ENCODE peak calls at places on chromosomes 4 and X, in six cellular contexts. P is HCT116, V is HepG2, J is H1, I is GM12878, D is K562. E is an unnamed sample.

GRCh38 chrX:83186632-83187031 is 321.5 kb upstream of the POU3F4 start:
- DNase-seq in I (no peak), J (no peak), D (no peak), V (no peak), P (no peak), E (no peak)

GRCh38 chrX:67104982-67105757 is 438.7 kb upstream of the AR start:
- DNase-seq in P (no peak), D (no peak), I (no peak), V (no peak), J (no peak), E (no peak)

GRCh38 chrX:105190252-105190853 is 30.1 kb downstream of the TEX13A start:
- DNase-seq in D (peak), J (no peak), V (no peak), P (no peak), I (no peak), E (peak)

GRCh38 chrX:101383679-101384078 is 2.3 kb downstream of the BTK start:
- DNase-seq in J (no peak), P (no peak), D (peak), V (no peak), I (peak), E (no peak)

GRCh38 chrX:155263854-155264628 is at the start of gene RAB39B:
- DNase-seq in P (no peak), D (no peak), I (peak), J (peak), V (peak), E (peak)

GRCh38 chrX:104432321-104432720 is 133.7 kb upstream of the IL1RAPL2 start:
- DNase-seq in P (no peak), I (no peak), V (no peak), D (no peak), J (no peak), E (no peak)

GRCh38 chrX:134180566-134180965 is 56.4 kb upstream of the CCDC160 start:
- DNase-seq in V (no peak), D (no peak), P (no peak), J (no peak), I (no peak), E (no peak)

GRCh38 chrX:53195401-53195800 is 29.6 kb downstream of the KDM5C start:
- DNase-seq in P (no peak), J (no peak), D (no peak), V (no peak), I (no peak), E (no peak)

GRCh38 chrX:15512401-15512965 is 11.9 kb downstream of the BMX start:
- DNase-seq in D (no peak), V (no peak), J (no peak), P (no peak), I (no peak), E (no peak)

GRCh38 chr4:2058264-2059033 is 678 bp upstream of the NAT8L start:
- DNase-seq in D (peak), I (no peak), J (no peak), V (no peak), P (no peak), E (no peak)

GRCh38 chrX:150544222-150544787 is 24.1 kb upstream of the MTM1 start:
- DNase-seq in V (peak), D (peak), I (no peak), J (no peak), P (no peak), E (peak)

GRCh38 chr4:113575391-113575790 is 186.1 kb downstream of the CAMK2D start:
- DNase-seq in D (no peak), I (no peak), J (no peak), V (no peak), P (no peak), E (no peak)

GRCh38 chrX:63656871-63657580 is 128.0 kb downstream of the ARHGEF9 start:
- DNase-seq in I (no peak), J (no peak), P (no peak), V (no peak), D (no peak), E (no peak)

GRCh38 chr4:3802571-3803474 is 36.6 kb downstream of the ADRA2C start:
- DNase-seq in I (no peak), D (no peak), J (no peak), V (peak), P (no peak), E (no peak)

GRCh38 chr4:7024336-7024890 is 18.8 kb upstream of the TADA2B start:
- DNase-seq in D (no peak), P (no peak), I (no peak), J (no peak), V (no peak), E (no peak)

GRCh38 chrX:39652336-39652735 is 445.4 kb downstream of the BCOR start:
- DNase-seq in I (no peak), P (peak), D (peak), V (no peak), J (no peak), E (peak)

GRCh38 chr4:71609159-71609558 is 174.7 kb downstream of the GC start:
- DNase-seq in P (no peak), J (no peak), V (no peak), D (no peak), I (no peak), E (no peak)

GRCh38 chr4:70938087-70938486 is 35.9 kb downstream of the MOB1B start:
- DNase-seq in D (peak), V (no peak), P (no peak), I (no peak), J (no peak), E (no peak)

GRCh38 chr4:54104907-54105306 is 4.9 kb downstream of the GSX2 start:
- DNase-seq in I (no peak), D (no peak), J (no peak), P (no peak), V (no peak), E (no peak)

GRCh38 chr4:122647656-122648055 is 26.8 kb upstream of the IL21 start:
- DNase-seq in D (no peak), V (no peak), I (no peak), J (no peak), P (no peak), E (no peak)

GRCh38 chr4:142474398-142475087 is 371.6 kb downstream of the INPP4B start:
- DNase-seq in J (no peak), P (peak), D (no peak), I (no peak), V (no peak), E (no peak)

GRCh38 chr4:14767142-14767541 is 235.1 kb upstream of the CPEB2 start:
- DNase-seq in V (no peak), P (no peak), I (no peak), J (no peak), D (no peak), E (no peak)

GRCh38 chrX:14913241-14913640 is 40.0 kb downstream of the MOSPD2 start:
- DNase-seq in I (no peak), V (no peak), P (no peak), D (no peak), J (no peak), E (no peak)

GRCh38 chr4:34193451-34194154 is 2050.7 kb downstream of the ARAP2 start:
- DNase-seq in D (no peak), J (no peak), I (no peak), V (no peak), P (no peak), E (no peak)

GRCh38 chr4:38574559-38575333 is 89.3 kb upstream of the KLF3 start:
- DNase-seq in V (no peak), P (no peak), D (no peak), I (no peak), J (no peak), E (no peak)

GRCh38 chrX:47683171-47684145 is 24.5 kb upstream of the UXT start:
- DNase-seq in D (peak), P (no peak), I (no peak), J (no peak), V (no peak), E (no peak)

GRCh38 chr4:119113033-119113655 is 22.5 kb upstream of the MYOZ2 start:
- DNase-seq in J (no peak), I (no peak), P (peak), V (no peak), D (no peak), E (no peak)

GRCh38 chr4:145909773-145910172 is 28.9 kb downstream of the ZNF827 start:
- DNase-seq in V (no peak), I (no peak), D (no peak), P (no peak), J (no peak), E (no peak)

GRCh38 chrX:140712413-140713173 is 3.0 kb downstream of the LINC00632 start:
- DNase-seq in I (no peak), J (peak), P (no peak), V (no peak), D (no peak), E (peak)

GRCh38 chrX:68841251-68842049 is 12.6 kb downstream of the EFNB1 start:
- DNase-seq in J (no peak), D (no peak), P (no peak), I (no peak), V (no peak), E (no peak)

GRCh38 chr4:79688696-79689095 is 280.7 kb upstream of the GK2 start:
- DNase-seq in V (no peak), P (no peak), J (no peak), I (no peak), D (no peak), E (no peak)

GRCh38 chr4:10095296-10095991 is 21.2 kb downstream of the WDR1 start:
- DNase-seq in D (no peak), V (no peak), P (no peak), J (no peak), I (no peak), E (no peak)

GRCh38 chr4:151865327-151865726 is 104.5 kb upstream of the GATB start:
- DNase-seq in P (no peak), I (no peak), V (no peak), D (no peak), J (no peak), E (no peak)
- TF ChIP-seq ATF3 in P (no peak), I (no peak), V (no peak), D (no peak), J (no peak), E (no peak)

GRCh38 chr4:25111648-25112196 is 48.5 kb downstream of the SEPSECS start:
- DNase-seq in P (no peak), I (no peak), V (no peak), D (no peak), J (no peak), E (no peak)
- TF ChIP-seq ATF3 in P (no peak), I (no peak), V (no peak), D (no peak), J (no peak), E (no peak)

GRCh38 chr4:156298230-156298629 is 344.6 kb upstream of the CTSO start:
- DNase-seq in P (no peak), J (no peak), V (no peak), I (no peak), D (no peak), E (no peak)
- TF ChIP-seq ATF3 in P (no peak), J (no peak), V (no peak), I (no peak), D (no peak), E (no peak)

GRCh38 chr4:150117629-150118028 is 39.4 kb downstream of the DCLK2 start:
- DNase-seq in D (no peak), J (no peak), P (no peak), V (no peak), I (no peak), E (no peak)
- TF ChIP-seq ATF3 in D (no peak), J (no peak), P (no peak), V (no peak), I (no peak), E (no peak)

GRCh38 chrX:97790850-97791249 is 907.1 kb downstream of the RPA4 start:
- DNase-seq in P (no peak), D (no peak), V (no peak), J (no peak), I (no peak), E (no peak)

GRCh38 chrX:97787311-97787710 is 903.6 kb downstream of the RPA4 start:
- DNase-seq in V (no peak), I (no peak), J (no peak), P (no peak), D (no peak), E (no peak)

GRCh38 chrX:97787849-97788248 is 904.1 kb downstream of the RPA4 start:
- DNase-seq in I (no peak), P (no peak), V (no peak), J (no peak), D (no peak), E (no peak)
- TF ChIP-seq ATF3 in I (no peak), P (no peak), V (no peak), J (no peak), D (no peak), E (no peak)

GRCh38 chr4:138190452-138190858 is 51.7 kb downstream of the SLC7A11 start:
- DNase-seq in P (no peak), J (no peak), D (no peak), I (peak), V (no peak), E (no peak)
- TF ChIP-seq ATF3 in P (no peak), J (no peak), D (no peak), I (no peak), V (no peak), E (no peak)

E was measured in WTC11.